ENCODE peak calls at places on chromosome 12, in nine cellular contexts. One of them, this sample, is unnamed.

GRCh38 chr12:78035913-78036658 is 205.4 kb downstream of the NAV3 start:
- DNase-seq in Peyer's patch: no peak
- DNase-seq in CD8-positive, alpha-beta memory T cell: no peak
- DNase-seq in nephron progenitor cell: no peak
- DNase-seq in T-helper 2 cell: no peak
- DNase-seq in NCI-H1092: no peak
- DNase-seq in activated CD4-positive, alpha-beta memory T cell treated with anti-CD3 and anti-CD28 coated beads, Interleukin-2, amount 10 ng/mL, durations not matched to agents 7 days and 5 days: no peak
- DNase-seq in cardiac muscle cell: no peak
- DNase-seq in MCF 10A: no peak
- DNase-seq in this sample: peak; percentile 18

GRCh38 chr12:120290541-120291312 is 976 bp downstream of the RNU4-2 start:
- DNase-seq in nephron progenitor cell: peak; percentile 41
- DNase-seq in CD8-positive, alpha-beta memory T cell: peak; percentile 9
- DNase-seq in MCF 10A: peak; percentile 23
- DNase-seq in NCI-H1092: no peak
- DNase-seq in activated CD4-positive, alpha-beta memory T cell treated with anti-CD3 and anti-CD28 coated beads, Interleukin-2, amount 10 ng/mL, durations not matched to agents 7 days and 5 days: peak; percentile 54
- DNase-seq in Peyer's patch: no peak
- DNase-seq in T-helper 2 cell: no peak
- DNase-seq in cardiac muscle cell: no peak
- DNase-seq in this sample: peak; percentile 50

GRCh38 chr12:109064143-109064542 is 11.8 kb downstream of the USP30 start:
- DNase-seq in Peyer's patch: no peak
- DNase-seq in CD8-positive, alpha-beta memory T cell: no peak
- DNase-seq in MCF 10A: no peak
- DNase-seq in T-helper 2 cell: no peak
- DNase-seq in activated CD4-positive, alpha-beta memory T cell treated with anti-CD3 and anti-CD28 coated beads, Interleukin-2, amount 10 ng/mL, durations not matched to agents 7 days and 5 days: no peak
- DNase-seq in nephron progenitor cell: no peak
- DNase-seq in cardiac muscle cell: no peak
- DNase-seq in NCI-H1092: no peak
- DNase-seq in this sample: no peak

GRCh38 chr12:28253175-28253641 is 63.0 kb downstream of the CCDC91 start:
- DNase-seq in T-helper 2 cell: peak; percentile 12
- DNase-seq in activated CD4-positive, alpha-beta memory T cell treated with anti-CD3 and anti-CD28 coated beads, Interleukin-2, amount 10 ng/mL, durations not matched to agents 7 days and 5 days: peak; percentile 33
- DNase-seq in Peyer's patch: no peak
- DNase-seq in cardiac muscle cell: no peak
- DNase-seq in MCF 10A: no peak
- DNase-seq in CD8-positive, alpha-beta memory T cell: no peak
- DNase-seq in nephron progenitor cell: no peak
- DNase-seq in NCI-H1092: no peak
- DNase-seq in this sample: no peak

GRCh38 chr12:119425623-119426022 is 91.1 kb downstream of the CCDC60 start:
- DNase-seq in cardiac muscle cell: no peak
- DNase-seq in CD8-positive, alpha-beta memory T cell: no peak
- DNase-seq in Peyer's patch: no peak
- DNase-seq in nephron progenitor cell: no peak
- DNase-seq in MCF 10A: no peak
- DNase-seq in T-helper 2 cell: no peak
- DNase-seq in NCI-H1092: no peak
- DNase-seq in activated CD4-positive, alpha-beta memory T cell treated with anti-CD3 and anti-CD28 coated beads, Interleukin-2, amount 10 ng/mL, durations not matched to agents 7 days and 5 days: no peak
- DNase-seq in this sample: no peak

GRCh38 chr12:88472775-88473174 is 107.5 kb downstream of the KITLG start:
- DNase-seq in nephron progenitor cell: no peak
- DNase-seq in cardiac muscle cell: no peak
- DNase-seq in NCI-H1092: no peak
- DNase-seq in CD8-positive, alpha-beta memory T cell: no peak
- DNase-seq in Peyer's patch: no peak
- DNase-seq in MCF 10A: peak; percentile 27
- DNase-seq in T-helper 2 cell: no peak
- DNase-seq in activated CD4-positive, alpha-beta memory T cell treated with anti-CD3 and anti-CD28 coated beads, Interleukin-2, amount 10 ng/mL, durations not matched to agents 7 days and 5 days: no peak
- DNase-seq in this sample: no peak

GRCh38 chr12:105393586-105393985 is 63.1 kb downstream of the C12orf75 start:
- DNase-seq in MCF 10A: peak; percentile 14
- DNase-seq in activated CD4-positive, alpha-beta memory T cell treated with anti-CD3 and anti-CD28 coated beads, Interleukin-2, amount 10 ng/mL, durations not matched to agents 7 days and 5 days: no peak
- DNase-seq in nephron progenitor cell: no peak
- DNase-seq in Peyer's patch: no peak
- DNase-seq in CD8-positive, alpha-beta memory T cell: no peak
- DNase-seq in T-helper 2 cell: no peak
- DNase-seq in cardiac muscle cell: no peak
- DNase-seq in NCI-H1092: no peak
- DNase-seq in this sample: no peak

GRCh38 chr12:100265732-100266131 is 1.1 kb downstream of the DEPDC4 start:
- DNase-seq in NCI-H1092: no peak
- DNase-seq in T-helper 2 cell: no peak
- DNase-seq in activated CD4-positive, alpha-beta memory T cell treated with anti-CD3 and anti-CD28 coated beads, Interleukin-2, amount 10 ng/mL, durations not matched to agents 7 days and 5 days: no peak
- DNase-seq in MCF 10A: no peak
- DNase-seq in nephron progenitor cell: no peak
- DNase-seq in cardiac muscle cell: no peak
- DNase-seq in Peyer's patch: no peak
- DNase-seq in CD8-positive, alpha-beta memory T cell: no peak
- DNase-seq in this sample: no peak

GRCh38 chr12:607541-608001 is 55.7 kb downstream of the NINJ2 start:
- DNase-seq in T-helper 2 cell: no peak
- DNase-seq in CD8-positive, alpha-beta memory T cell: no peak
- DNase-seq in nephron progenitor cell: no peak
- DNase-seq in activated CD4-positive, alpha-beta memory T cell treated with anti-CD3 and anti-CD28 coated beads, Interleukin-2, amount 10 ng/mL, durations not matched to agents 7 days and 5 days: peak; percentile 38
- DNase-seq in cardiac muscle cell: no peak
- DNase-seq in NCI-H1092: no peak
- DNase-seq in MCF 10A: no peak
- DNase-seq in Peyer's patch: no peak
- DNase-seq in this sample: no peak

GRCh38 chr12:120737557-120738251 is 12.1 kb downstream of the ACADS start:
- DNase-seq in CD8-positive, alpha-beta memory T cell: no peak
- DNase-seq in cardiac muscle cell: peak; percentile 45
- DNase-seq in activated CD4-positive, alpha-beta memory T cell treated with anti-CD3 and anti-CD28 coated beads, Interleukin-2, amount 10 ng/mL, durations not matched to agents 7 days and 5 days: no peak
- DNase-seq in MCF 10A: no peak
- DNase-seq in NCI-H1092: no peak
- DNase-seq in nephron progenitor cell: peak; percentile 38
- DNase-seq in Peyer's patch: peak; percentile 31
- DNase-seq in T-helper 2 cell: no peak
- DNase-seq in this sample: no peak

GRCh38 chr12:19018302-19018980 is 111.1 kb upstream of the PLEKHA5 start:
- DNase-seq in Peyer's patch: no peak
- DNase-seq in cardiac muscle cell: no peak
- DNase-seq in activated CD4-positive, alpha-beta memory T cell treated with anti-CD3 and anti-CD28 coated beads, Interleukin-2, amount 10 ng/mL, durations not matched to agents 7 days and 5 days: no peak
- DNase-seq in T-helper 2 cell: no peak
- DNase-seq in NCI-H1092: no peak
- DNase-seq in CD8-positive, alpha-beta memory T cell: no peak
- DNase-seq in nephron progenitor cell: no peak
- DNase-seq in MCF 10A: peak; percentile 55
- DNase-seq in this sample: no peak

GRCh38 chr12:22180699-22181098 is 134.7 kb downstream of the CMAS start:
- DNase-seq in T-helper 2 cell: no peak
- DNase-seq in activated CD4-positive, alpha-beta memory T cell treated with anti-CD3 and anti-CD28 coated beads, Interleukin-2, amount 10 ng/mL, durations not matched to agents 7 days and 5 days: no peak
- DNase-seq in MCF 10A: no peak
- DNase-seq in cardiac muscle cell: peak; percentile 28
- DNase-seq in nephron progenitor cell: no peak
- DNase-seq in NCI-H1092: no peak
- DNase-seq in CD8-positive, alpha-beta memory T cell: no peak
- DNase-seq in Peyer's patch: no peak
- DNase-seq in this sample: no peak

GRCh38 chr12:52585951-52586350 is 12.3 kb upstream of the KRT74 start:
- DNase-seq in CD8-positive, alpha-beta memory T cell: peak; percentile 53
- DNase-seq in nephron progenitor cell: no peak
- DNase-seq in T-helper 2 cell: peak; percentile 73
- DNase-seq in Peyer's patch: no peak
- DNase-seq in NCI-H1092: no peak
- DNase-seq in MCF 10A: no peak
- DNase-seq in cardiac muscle cell: no peak
- DNase-seq in activated CD4-positive, alpha-beta memory T cell treated with anti-CD3 and anti-CD28 coated beads, Interleukin-2, amount 10 ng/mL, durations not matched to agents 7 days and 5 days: peak; percentile 39
- DNase-seq in this sample: no peak

GRCh38 chr12:120013659-120014380 is 24.8 kb downstream of the BICDL1 start:
- DNase-seq in cardiac muscle cell: no peak
- DNase-seq in activated CD4-positive, alpha-beta memory T cell treated with anti-CD3 and anti-CD28 coated beads, Interleukin-2, amount 10 ng/mL, durations not matched to agents 7 days and 5 days: peak; percentile 55
- DNase-seq in T-helper 2 cell: peak; percentile 85
- DNase-seq in Peyer's patch: no peak
- DNase-seq in nephron progenitor cell: no peak
- DNase-seq in NCI-H1092: no peak
- DNase-seq in MCF 10A: peak; percentile 60
- DNase-seq in CD8-positive, alpha-beta memory T cell: no peak
- DNase-seq in this sample: no peak

GRCh38 chr12:110798461-110798860 is 48.3 kb upstream of the CCDC63 start:
- DNase-seq in cardiac muscle cell: no peak
- DNase-seq in activated CD4-positive, alpha-beta memory T cell treated with anti-CD3 and anti-CD28 coated beads, Interleukin-2, amount 10 ng/mL, durations not matched to agents 7 days and 5 days: no peak
- DNase-seq in T-helper 2 cell: no peak
- DNase-seq in Peyer's patch: no peak
- DNase-seq in CD8-positive, alpha-beta memory T cell: no peak
- DNase-seq in nephron progenitor cell: no peak
- DNase-seq in MCF 10A: no peak
- DNase-seq in NCI-H1092: no peak
- DNase-seq in this sample: no peak

GRCh38 chr12:89073027-89073398 is 279.3 kb downstream of the DUSP6 start:
- DNase-seq in activated CD4-positive, alpha-beta memory T cell treated with anti-CD3 and anti-CD28 coated beads, Interleukin-2, amount 10 ng/mL, durations not matched to agents 7 days and 5 days: no peak
- DNase-seq in CD8-positive, alpha-beta memory T cell: no peak
- DNase-seq in NCI-H1092: no peak
- DNase-seq in cardiac muscle cell: no peak
- DNase-seq in MCF 10A: no peak
- DNase-seq in Peyer's patch: no peak
- DNase-seq in T-helper 2 cell: no peak
- DNase-seq in nephron progenitor cell: no peak
- DNase-seq in this sample: no peak

GRCh38 chr12:49549735-49550710 is 11.2 kb downstream of the KCNH3 start:
- DNase-seq in NCI-H1092: peak; percentile 6
- DNase-seq in CD8-positive, alpha-beta memory T cell: no peak
- DNase-seq in nephron progenitor cell: no peak
- DNase-seq in Peyer's patch: peak; percentile 40
- DNase-seq in cardiac muscle cell: no peak
- DNase-seq in activated CD4-positive, alpha-beta memory T cell treated with anti-CD3 and anti-CD28 coated beads, Interleukin-2, amount 10 ng/mL, durations not matched to agents 7 days and 5 days: no peak
- DNase-seq in MCF 10A: no peak
- DNase-seq in T-helper 2 cell: no peak
- DNase-seq in this sample: no peak

GRCh38 chr12:26880625-26881024 is 47.6 kb upstream of the ITPR2 start:
- DNase-seq in Peyer's patch: no peak
- DNase-seq in cardiac muscle cell: no peak
- DNase-seq in activated CD4-positive, alpha-beta memory T cell treated with anti-CD3 and anti-CD28 coated beads, Interleukin-2, amount 10 ng/mL, durations not matched to agents 7 days and 5 days: no peak
- DNase-seq in nephron progenitor cell: no peak
- DNase-seq in NCI-H1092: no peak
- DNase-seq in CD8-positive, alpha-beta memory T cell: no peak
- DNase-seq in MCF 10A: no peak
- DNase-seq in T-helper 2 cell: no peak
- DNase-seq in this sample: no peak